ENCODE peak calls at places on chromosome 18, in five cellular contexts. C is stomach, M is transverse colon, A is mucosa of descending colon, V is H9. E is an unnamed sample.

GRCh38 chr18:22342625-22343024 is 75.1 kb downstream of the CTAGE1 start:
- DNase-seq in M (peak; percentile 73), C (peak; percentile 80), V (no peak), A (peak; percentile 82), E (no peak)

GRCh38 chr18:46320928-46321855 is 217.0 kb downstream of the HAUS1 start:
- DNase-seq in M (no peak), A (no peak), V (no peak), C (no peak), E (no peak)

GRCh38 chr18:26747131-26747475 is 118.4 kb downstream of the AQP4 start:
- DNase-seq in C (no peak), A (no peak), M (no peak), V (no peak), E (no peak)

GRCh38 chr18:3584897-3585460 is 135.0 kb downstream of the TGIF1 start:
- DNase-seq in C (no peak), V (peak; percentile 87), M (no peak), A (no peak), E (no peak)

GRCh38 chr18:7740815-7741214 is 173.7 kb downstream of the PTPRM start:
- DNase-seq in M (no peak), C (no peak), V (no peak), A (no peak), E (no peak)

GRCh38 chr18:14768241-14768640 is 20.3 kb downstream of the ANKRD30B start:
- DNase-seq in V (no peak), C (no peak), M (no peak), A (no peak), E (no peak)

GRCh38 chr18:12376034-12376717 is 851 bp downstream of the AFG3L2 start:
- DNase-seq in A (peak; percentile 43), M (peak; percentile 43), C (peak; percentile 32), V (no peak), E (peak; percentile 45)

GRCh38 chr18:36544036-36544725 is 246.7 kb downstream of the FHOD3 start:
- DNase-seq in C (no peak), M (no peak), V (no peak), A (no peak), E (no peak)

GRCh38 chr18:38077219-38077618 is 511.6 kb upstream of the CELF4 start:
- DNase-seq in A (no peak), C (no peak), V (no peak), M (no peak), E (no peak)

GRCh38 chr18:52343138-52343537 is 3.1 kb downstream of the DCC start:
- DNase-seq in A (no peak), M (no peak), V (no peak), C (no peak), E (no peak)

DNA sequence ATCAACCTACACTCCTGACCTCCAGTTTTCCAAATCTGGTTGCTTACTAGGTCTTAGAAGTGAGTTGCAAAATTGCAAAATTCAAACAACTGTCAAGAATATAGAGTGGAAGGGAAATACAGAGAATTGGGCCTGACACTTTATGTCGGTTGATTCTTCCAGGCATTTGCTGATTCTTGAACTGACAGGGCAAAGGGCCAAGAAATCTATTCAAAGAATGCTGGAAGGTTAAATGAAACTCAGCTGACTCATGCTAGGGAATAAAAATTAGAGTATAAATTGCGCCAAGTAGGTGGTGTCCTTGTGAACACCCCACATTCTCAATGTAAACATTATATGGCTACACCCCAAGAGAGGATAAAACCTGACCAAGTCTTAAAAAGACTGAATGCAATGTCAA is 21.5 kb upstream of the ZSCAN30 start:
- DNase-seq in A (no peak), C (no peak), V (no peak), M (no peak), E (no peak)
- H3K9me3 ChIP-seq in A (peaks cover 67% of the 10 kb centered on the region), C (peaks cover 85% of the 10 kb centered on the region), V (peaks cover 14% of the 10 kb centered on the region), M (peaks cover 62% of the 10 kb centered on the region), E (no peaks in the 10 kb centered on the region)

GRCh38 chr18:80130555-80130954 is 21.5 kb downstream of the ADNP2 start:
- DNase-seq in A (no peak), C (no peak), V (no peak), M (no peak), E (no peak)

GRCh38 chr18:80124131-80124530 is 15.1 kb downstream of the ADNP2 start:
- DNase-seq in C (no peak), V (no peak), M (no peak), A (peak; percentile 25), E (no peak)

GRCh38 chr18:80129672-80130367 is 20.8 kb downstream of the ADNP2 start:
- DNase-seq in M (no peak), C (no peak), A (no peak), V (no peak), E (no peak)

GRCh38 chr18:80126797-80127196 is 17.7 kb downstream of the ADNP2 start:
- DNase-seq in C (no peak), A (no peak), M (no peak), V (no peak), E (no peak)

DNA sequence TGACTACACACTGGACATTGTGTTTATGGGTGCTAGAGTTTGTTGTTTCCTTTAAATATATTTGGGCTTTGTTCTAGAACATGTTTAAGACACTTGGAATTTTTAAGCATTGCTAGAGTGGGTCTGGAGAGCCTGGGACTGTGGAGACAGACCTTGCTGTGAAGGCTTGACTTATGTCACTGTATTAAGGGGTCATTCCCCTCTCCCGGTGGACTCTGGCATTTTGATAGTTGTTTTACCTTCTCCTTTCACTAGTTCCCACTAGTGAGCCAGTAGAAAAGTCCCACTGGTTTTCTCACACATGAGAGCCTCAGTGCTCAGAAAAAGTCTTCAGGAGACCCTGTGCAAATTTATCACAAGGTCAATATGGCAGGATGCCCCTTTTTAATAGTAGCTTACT is 18.6 kb downstream of the ADNP2 start:
- DNase-seq in M (no peak), A (no peak), C (no peak), V (no peak), E (no peak)
- H3K4me1 ChIP-seq in M (peaks cover 19% of the 10 kb centered on the region), A (no peaks in the 10 kb centered on the region), C (no peaks in the 10 kb centered on the region), V (peaks cover 5% of the 10 kb centered on the region), E (no peaks in the 10 kb centered on the region)

GRCh38 chr18:78781601-78781960 is 198.0 kb upstream of the SALL3 start:
- DNase-seq in M (no peak), V (peak; percentile 17), A (no peak), C (peak; percentile 17), E (no peak)
- H3K9me3 ChIP-seq in M (no peaks in the 10 kb centered on the region), V (no peaks in the 10 kb centered on the region), A (no peaks in the 10 kb centered on the region), C (no peaks in the 10 kb centered on the region), E (no peaks in the 10 kb centered on the region)

GRCh38 chr18:48835745-48836191 is 115.0 kb downstream of the SMAD7 start:
- DNase-seq in A (no peak), V (no peak), M (no peak), C (no peak), E (no peak)
- H3K4me1 ChIP-seq in A (peaks cover 19% of the 10 kb centered on the region), V (no peaks in the 10 kb centered on the region), M (peaks cover 24% of the 10 kb centered on the region), C (peaks cover 55% of the 10 kb centered on the region), E (no peaks in the 10 kb centered on the region)

GRCh38 chr18:78129260-78129659 is 850.4 kb upstream of the SALL3 start:
- DNase-seq in C (no peak), A (no peak), M (no peak), V (no peak), E (no peak)

GRCh38 chr18:78133729-78134128 is 845.9 kb upstream of the SALL3 start:
- DNase-seq in A (no peak), V (no peak), C (no peak), M (no peak), E (no peak)

GRCh38 chr18:78128004-78128403 is 851.6 kb upstream of the SALL3 start:
- DNase-seq in V (no peak), M (no peak), C (no peak), A (no peak), E (no peak)

GRCh38 chr18:78127041-78127440 is 852.6 kb upstream of the SALL3 start:
- DNase-seq in M (no peak), V (no peak), A (no peak), C (no peak), E (no peak)

GRCh38 chr18:78130232-78131195 is 849.1 kb upstream of the SALL3 start:
- DNase-seq in A (no peak), V (no peak), C (no peak), M (no peak), E (no peak)
- H3K9me3 ChIP-seq in A (peaks cover 9% of the 10 kb centered on the region), V (no peaks in the 10 kb centered on the region), C (peaks cover 9% of the 10 kb centered on the region), M (no peaks in the 10 kb centered on the region), E (no peaks in the 10 kb centered on the region)

GRCh38 chr18:21100141-21100540 is 11.5 kb downstream of the ROCK1 start:
- DNase-seq in M (no peak), A (no peak), V (no peak), C (no peak), E (no peak)

GRCh38 chr18:21101172-21101571 is 10.4 kb downstream of the ROCK1 start:
- DNase-seq in V (no peak), M (no peak), C (no peak), A (no peak), E (no peak)

GRCh38 chr18:21099442-21099841 is 12.2 kb downstream of the ROCK1 start:
- DNase-seq in M (no peak), A (no peak), C (no peak), V (no peak), E (no peak)

GRCh38 chr18:21096760-21097159 is 14.9 kb downstream of the ROCK1 start:
- DNase-seq in V (no peak), A (no peak), C (no peak), M (no peak), E (no peak)

DNA sequence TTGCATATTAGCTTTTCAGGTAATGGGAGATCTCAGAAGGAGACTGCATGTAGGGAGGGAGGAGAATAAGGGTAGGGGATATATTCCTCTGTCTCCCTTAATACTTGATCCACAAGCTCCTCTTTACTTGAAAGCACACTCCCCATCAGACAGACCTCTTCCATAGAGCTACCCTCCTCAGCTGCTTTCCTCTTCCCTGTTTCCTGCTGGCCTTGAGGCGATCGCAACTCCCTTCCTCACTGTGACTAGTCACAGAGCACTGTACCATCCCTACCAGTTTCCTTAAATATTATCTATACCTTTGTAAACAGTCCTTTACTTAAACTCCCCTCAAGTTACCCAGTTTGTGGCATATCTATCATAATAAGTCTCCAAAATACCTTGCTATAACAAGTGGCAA is 10.9 kb downstream of the ROCK1 start:
- DNase-seq in M (no peak), A (no peak), V (no peak), C (no peak), E (no peak)
- H3K4me1 ChIP-seq in M (peaks cover 29% of the 10 kb centered on the region), A (peaks cover 3% of the 10 kb centered on the region), V (no peaks in the 10 kb centered on the region), C (peaks cover 97% of the 10 kb centered on the region), E (no peaks in the 10 kb centered on the region)

DNA sequence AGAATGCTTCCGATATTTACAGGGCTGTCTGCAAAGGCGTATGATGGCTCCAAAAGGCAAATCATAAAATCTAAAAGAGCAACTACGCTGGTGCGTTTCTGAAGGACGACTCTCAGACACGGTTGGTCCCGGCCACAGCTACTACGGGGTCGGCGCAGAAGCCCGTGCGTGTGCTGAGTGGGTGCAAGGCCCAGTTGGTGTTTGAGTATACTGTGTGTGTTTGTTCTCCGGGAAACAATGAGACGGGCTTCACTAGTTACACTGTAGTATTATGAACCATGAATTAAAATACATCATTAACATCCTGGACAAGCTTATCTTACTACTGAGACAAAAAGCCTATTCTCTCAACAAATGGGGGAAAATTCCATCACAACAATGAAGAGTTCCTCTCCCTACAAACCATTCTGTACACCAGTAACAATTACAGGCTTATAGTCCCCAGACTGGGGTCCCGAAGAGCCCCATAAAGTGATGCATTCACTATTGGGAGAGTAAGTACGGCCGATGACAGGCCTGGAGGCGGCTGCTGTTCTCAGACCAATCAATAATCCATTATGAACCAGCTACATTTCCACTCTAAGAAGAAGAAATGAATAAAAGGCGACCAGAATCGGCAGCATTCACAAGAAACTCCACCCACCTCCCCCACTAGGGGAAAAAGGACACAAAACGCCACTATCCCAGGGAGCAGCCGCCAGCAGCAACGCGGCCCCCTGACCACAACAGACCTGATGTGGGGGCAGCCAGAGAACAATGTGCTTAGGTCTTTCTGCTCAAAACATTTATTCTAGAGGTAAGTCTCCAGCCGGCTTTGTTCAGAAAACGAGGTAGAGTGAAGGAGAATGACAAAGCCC is 43.3 kb downstream of the ZNF516 start:
- DNase-seq in A (no peak), C (no peak), V (peak; percentile 27), M (no peak), E (no peak)
- H3K9me3 ChIP-seq in A (no peaks in the 10 kb centered on the region), C (no peaks in the 10 kb centered on the region), V (no peaks in the 10 kb centered on the region), M (no peaks in the 10 kb centered on the region), E (no peaks in the 10 kb centered on the region)